ENCODE peak calls at places on chromosomes 7 and 10, in ten cellular contexts. K is NCI-H1092, Q is OCI-M1, L is upper lobe of right lung, V is NCI-H69, W is H54, S is germinal center, U is EH, N is T-helper 1 cell, Z is H1. O is an unnamed sample.

GRCh38 chr7:98808751-98809460 is 60.9 kb downstream of the TMEM130 start:
- DNase-seq in N (no peak), L (no peak), V (peak), U (no peak), W (no peak), Q (no peak), Z (no peak), K (peak), S (no peak), O (no peak)

GRCh38 chr10:82429302-82429701 is 554.3 kb downstream of the NRG3 start:
- DNase-seq in L (no peak), Q (no peak), V (no peak), S (no peak), Z (no peak), U (no peak), N (no peak), K (no peak), W (no peak), O (no peak)

GRCh38 chr7:91351374-91351773 is 87.1 kb downstream of the FZD1 start:
- DNase-seq in U (peak), V (peak), N (no peak), Q (no peak), L (no peak), Z (no peak), W (no peak), K (no peak), S (no peak), O (no peak)

GRCh38 chr10:80357000-80357803 is 621 bp downstream of the DYDC2 start:
- DNase-seq in N (no peak), Q (no peak), L (no peak), U (no peak), V (peak), W (no peak), S (no peak), Z (peak), K (peak), O (no peak)

GRCh38 chr10:2925631-2926030 is 141.7 kb upstream of the PFKP start:
- DNase-seq in K (peak), N (no peak), L (no peak), Q (peak), W (no peak), V (peak), U (peak), Z (no peak), S (no peak), O (no peak)

GRCh38 chr10:69220510-69220909 is 378 bp downstream of the HKDC1 start:
- DNase-seq in Q (no peak), W (no peak), K (no peak), U (no peak), L (no peak), V (no peak), N (no peak), Z (no peak), S (no peak), O (no peak)

GRCh38 chr7:87152897-87153641 is 816 bp downstream of the DMTF1 start:
- DNase-seq in V (peak), K (peak), N (peak), U (peak), S (peak), W (no peak), Q (peak), L (peak), Z (peak), O (no peak)

GRCh38 chr7:80542398-80542797 is 30.5 kb upstream of the GNAT3 start:
- DNase-seq in V (no peak), S (no peak), N (no peak), W (peak), Z (no peak), Q (no peak), U (peak), K (no peak), L (no peak), O (no peak)

GRCh38 chr10:95513941-95514392 is 47.2 kb downstream of the SORBS1 start:
- DNase-seq in W (peak), L (no peak), S (no peak), Z (no peak), K (no peak), U (peak), N (no peak), V (peak), Q (no peak), O (no peak)

GRCh38 chr10:49080071-49080470 is 35.3 kb downstream of the VSTM4 start:
- DNase-seq in W (no peak), V (peak), Z (no peak), U (no peak), N (no peak), K (peak), Q (peak), L (peak), S (no peak), O (no peak)

GRCh38 chr7:134454277-134454676 is 4.6 kb downstream of the AKR1B1 start:
- DNase-seq in V (no peak), U (peak), K (no peak), W (no peak), N (no peak), L (no peak), S (no peak), Q (peak), Z (no peak), O (no peak)

GRCh38 chr7:3105856-3106255 is 62.2 kb upstream of the CARD11 start:
- DNase-seq in V (no peak), U (no peak), N (no peak), W (no peak), L (no peak), K (no peak), Q (no peak), S (no peak), Z (no peak), O (no peak)

GRCh38 chr10:102431452-102432124 is 786 bp downstream of the CUEDC2 start:
- DNase-seq in V (peak), N (no peak), L (no peak), S (no peak), Q (peak), Z (no peak), K (no peak), W (no peak), U (peak), O (no peak)

GRCh38 chr7:117048854-117049321 is 95.6 kb downstream of the ST7 start:
- DNase-seq in S (no peak), Q (no peak), L (no peak), U (no peak), K (no peak), Z (no peak), V (peak), W (no peak), N (no peak), O (no peak)

GRCh38 chr7:16492513-16493062 is 27.1 kb upstream of the SOSTDC1 start:
- DNase-seq in Q (peak), V (no peak), W (no peak), U (peak), K (no peak), Z (no peak), N (no peak), L (no peak), S (no peak), O (no peak)

GRCh38 chr10:120455004-120455403 is 2.0 kb upstream of the PLPP4 start:
- DNase-seq in K (no peak), Q (no peak), U (peak), S (no peak), N (no peak), Z (no peak), V (no peak), L (no peak), W (no peak), O (no peak)

O was measured in esophagus squamous epithelium.